ENCODE peak calls at places on chromosomes 2 and 18, in four cellular contexts. One of them, this sample, is unnamed. For H3K36me3 and H3K4me1, the result is how much of the 10 kb centered on the place peaks cover.

GRCh38 chr2:236168110-236169067 is at the start of gene GBX2:
- DNase-seq in left ventricle myocardium inferior: no peak
- DNase-seq in DND-41: no peak
- DNase-seq in IMR-90: peak
- DNase-seq in this sample: no peak

GRCh38 chr2:20433946-20434553 is 12.8 kb upstream of the RHOB start:
- DNase-seq in left ventricle myocardium inferior: no peak
- DNase-seq in DND-41: no peak
- DNase-seq in IMR-90: no peak
- DNase-seq in this sample: no peak

GRCh38 chr2:201413552-201413951 is 37.7 kb downstream of the TRAK2 start:
- DNase-seq in left ventricle myocardium inferior: no peak
- DNase-seq in DND-41: no peak
- DNase-seq in IMR-90: no peak
- DNase-seq in this sample: no peak

GRCh38 chr2:241810304-241811208 is 1.6 kb downstream of the NEU4 start:
- DNase-seq in left ventricle myocardium inferior: peak
- DNase-seq in DND-41: no peak
- DNase-seq in IMR-90: no peak
- DNase-seq in this sample: no peak

GRCh38 chr2:3493610-3493997 is 25.7 kb downstream of the ADI1 start:
- DNase-seq in left ventricle myocardium inferior: peak
- DNase-seq in DND-41: no peak
- DNase-seq in IMR-90: peak
- DNase-seq in this sample: no peak

GRCh38 chr18:44464401-44465185 is 216.1 kb upstream of the SETBP1 start:
- DNase-seq in left ventricle myocardium inferior: no peak
- DNase-seq in DND-41: no peak
- DNase-seq in IMR-90: no peak
- DNase-seq in this sample: no peak

GRCh38 chr2:201858781-201859180 is 52.4 kb downstream of the CDK15 start:
- DNase-seq in left ventricle myocardium inferior: no peak
- DNase-seq in DND-41: peak
- DNase-seq in IMR-90: peak
- DNase-seq in this sample: no peak

GRCh38 chr2:99697811-99698568 is 208.2 kb upstream of the REV1 start:
- DNase-seq in left ventricle myocardium inferior: peak
- DNase-seq in DND-41: no peak
- DNase-seq in IMR-90: peak
- DNase-seq in this sample: no peak

GRCh38 chr2:99822487-99823218 is 319.7 kb downstream of the AFF3 start:
- DNase-seq in left ventricle myocardium inferior: no peak
- DNase-seq in DND-41: no peak
- DNase-seq in IMR-90: no peak
- DNase-seq in this sample: no peak

GRCh38 chr2:105580870-105581567 is 163.7 kb upstream of the NCK2 start:
- DNase-seq in left ventricle myocardium inferior: no peak
- DNase-seq in DND-41: no peak
- DNase-seq in IMR-90: no peak
- DNase-seq in this sample: no peak

GRCh38 chr2:218168635-218169462 is 2.1 kb upstream of the CXCR1 start:
- DNase-seq in left ventricle myocardium inferior: peak
- DNase-seq in DND-41: peak
- DNase-seq in IMR-90: peak
- DNase-seq in this sample: peak

GRCh38 chr18:49368876-49369440 is 91.5 kb downstream of the DYM start:
- DNase-seq in left ventricle myocardium inferior: no peak
- DNase-seq in DND-41: no peak
- DNase-seq in IMR-90: no peak
- DNase-seq in this sample: peak

GRCh38 chr18:49456794-49457193 is 3.7 kb downstream of the DYM start:
- DNase-seq in left ventricle myocardium inferior: no peak
- DNase-seq in DND-41: no peak
- DNase-seq in IMR-90: peak
- DNase-seq in this sample: no peak

GRCh38 chr18:7021994-7022840 is 95.4 kb downstream of the LAMA1 start:
- DNase-seq in left ventricle myocardium inferior: no peak
- DNase-seq in DND-41: no peak
- DNase-seq in IMR-90: peak
- DNase-seq in this sample: no peak

GRCh38 chr2:36326286-36326685 is 29.3 kb upstream of the CRIM1 start:
- DNase-seq in left ventricle myocardium inferior: no peak
- DNase-seq in DND-41: no peak
- DNase-seq in IMR-90: no peak
- DNase-seq in this sample: no peak

GRCh38 chr2:28735511-28735910 is 16.1 kb upstream of the PPP1CB start:
- DNase-seq in left ventricle myocardium inferior: no peak
- DNase-seq in DND-41: no peak
- DNase-seq in IMR-90: no peak
- DNase-seq in this sample: no peak

GRCh38 chr2:217393585-217394032 is 533.7 kb upstream of the TNP1 start:
- DNase-seq in left ventricle myocardium inferior: peak
- DNase-seq in DND-41: no peak
- DNase-seq in IMR-90: peak
- DNase-seq in this sample: peak

GRCh38 chr18:36501100-36501499 is 203.6 kb downstream of the FHOD3 start:
- DNase-seq in left ventricle myocardium inferior: peak
- DNase-seq in DND-41: no peak
- DNase-seq in IMR-90: no peak
- DNase-seq in this sample: no peak

GRCh38 chr18:30113454-30113853 is 929.1 kb downstream of the DSC3 start:
- DNase-seq in left ventricle myocardium inferior: no peak
- DNase-seq in DND-41: no peak
- DNase-seq in IMR-90: no peak
- DNase-seq in this sample: no peak

GRCh38 chr2:127106457-127106997 is 427 bp downstream of the BIN1 start:
- DNase-seq in left ventricle myocardium inferior: no peak
- DNase-seq in DND-41: no peak
- DNase-seq in IMR-90: peak
- DNase-seq in this sample: no peak

GRCh38 chr18:23661735-23662308 is 889 bp downstream of the ANKRD29 start:
- DNase-seq in left ventricle myocardium inferior: no peak
- DNase-seq in DND-41: no peak
- DNase-seq in IMR-90: no peak
- DNase-seq in this sample: no peak

GRCh38 chr2:230205721-230206120 is 14.1 kb downstream of the SP110 start:
- DNase-seq in left ventricle myocardium inferior: no peak
- DNase-seq in DND-41: no peak
- DNase-seq in IMR-90: no peak
- DNase-seq in this sample: no peak
- H3K36me3 ChIP-seq in left ventricle myocardium inferior: half or more
- H3K36me3 ChIP-seq in DND-41: half or more
- H3K36me3 ChIP-seq in IMR-90: under half
- H3K36me3 ChIP-seq in this sample: under half

GRCh38 chr18:5282770-5283169 is 12.8 kb downstream of the ZBTB14 start:
- DNase-seq in left ventricle myocardium inferior: no peak
- DNase-seq in DND-41: no peak
- DNase-seq in IMR-90: no peak
- DNase-seq in this sample: no peak
- H3K4me1 ChIP-seq in left ventricle myocardium inferior: under half
- H3K4me1 ChIP-seq in DND-41: under half
- H3K4me1 ChIP-seq in IMR-90: under half
- H3K4me1 ChIP-seq in this sample: under half

GRCh38 chr2:81523344-81523743 is 1218.8 kb upstream of the LRRTM1 start:
- DNase-seq in left ventricle myocardium inferior: no peak
- DNase-seq in DND-41: no peak
- DNase-seq in IMR-90: no peak
- DNase-seq in this sample: no peak
- TF ChIP-seq CTCF in left ventricle myocardium inferior: no peak
- TF ChIP-seq CTCF in DND-41: no peak
- TF ChIP-seq CTCF in IMR-90: no peak
- TF ChIP-seq CTCF in this sample: no peak

DNA sequence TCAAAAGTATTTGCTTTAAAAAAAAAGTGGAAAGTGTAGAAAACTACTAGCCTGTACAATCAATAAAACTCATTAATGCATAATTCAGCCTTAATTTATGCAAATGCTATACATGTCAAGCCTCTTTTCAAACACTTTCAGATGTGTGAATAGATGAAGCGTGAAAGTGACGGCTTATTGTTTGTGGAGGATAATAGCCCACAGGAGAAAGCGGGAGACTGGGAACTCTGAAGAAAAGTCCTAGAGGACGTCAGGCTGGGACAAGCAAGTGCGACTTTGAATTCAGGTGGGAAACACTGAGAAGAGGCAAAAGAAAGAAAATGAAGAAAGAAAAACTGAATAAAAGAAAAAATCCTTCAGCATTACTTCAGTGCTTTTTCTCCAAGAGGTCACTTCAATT is 108.5 kb downstream of the STK39 start:
- DNase-seq in left ventricle myocardium inferior: no peak
- DNase-seq in DND-41: no peak
- DNase-seq in IMR-90: no peak
- DNase-seq in this sample: no peak
- H3K36me3 ChIP-seq in left ventricle myocardium inferior: under half
- H3K36me3 ChIP-seq in DND-41: under half
- H3K36me3 ChIP-seq in IMR-90: under half
- H3K36me3 ChIP-seq in this sample: under half

GRCh38 chr2:6927753-6928152 is 10.5 kb downstream of the RNF144A start:
- DNase-seq in left ventricle myocardium inferior: no peak
- DNase-seq in DND-41: peak
- DNase-seq in IMR-90: no peak
- DNase-seq in this sample: no peak
- H3K4me1 ChIP-seq in left ventricle myocardium inferior: half or more
- H3K4me1 ChIP-seq in DND-41: half or more
- H3K4me1 ChIP-seq in IMR-90: under half
- H3K4me1 ChIP-seq in this sample: under half

GRCh38 chr2:137888845-137889244 is 75.4 kb upstream of the HNMT start:
- DNase-seq in left ventricle myocardium inferior: peak
- DNase-seq in DND-41: peak
- DNase-seq in IMR-90: no peak
- DNase-seq in this sample: no peak
- TF ChIP-seq CTCF in left ventricle myocardium inferior: peak
- TF ChIP-seq CTCF in DND-41: peak
- TF ChIP-seq CTCF in IMR-90: peak
- TF ChIP-seq CTCF in this sample: peak

GRCh38 chr2:151439127-151439526 is 29.4 kb downstream of the RIF1 start:
- DNase-seq in left ventricle myocardium inferior: no peak
- DNase-seq in DND-41: no peak
- DNase-seq in IMR-90: no peak
- DNase-seq in this sample: no peak
- H3K36me3 ChIP-seq in left ventricle myocardium inferior: half or more
- H3K36me3 ChIP-seq in DND-41: half or more
- H3K36me3 ChIP-seq in IMR-90: under half
- H3K36me3 ChIP-seq in this sample: under half

DNA sequence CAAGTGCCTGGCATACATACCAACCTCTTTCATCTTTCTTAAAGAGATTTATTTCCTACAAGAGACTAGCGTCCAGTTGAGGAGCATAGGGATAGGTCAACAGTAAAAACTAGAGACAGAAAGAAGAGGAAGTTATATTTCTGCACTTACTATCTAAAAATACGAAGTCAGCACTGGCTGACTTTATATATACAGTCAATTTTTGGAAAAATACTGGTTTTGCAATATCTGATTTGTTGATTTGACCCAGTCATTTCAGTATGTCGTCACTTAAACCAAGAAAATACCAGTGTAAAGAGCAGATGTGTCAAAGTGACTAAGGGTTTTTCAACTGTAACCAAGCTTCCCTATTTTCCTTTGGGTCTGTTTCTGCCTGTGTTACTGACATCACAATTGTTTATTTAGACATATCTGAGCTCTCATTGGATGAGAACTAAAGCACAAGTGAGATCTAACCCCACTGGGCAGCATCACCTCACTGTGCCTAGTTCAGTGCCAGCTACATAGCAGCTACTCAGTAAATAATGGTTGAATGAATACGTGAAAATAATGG is 23.0 kb downstream of the CYTIP start:
- DNase-seq in left ventricle myocardium inferior: no peak
- DNase-seq in DND-41: no peak
- DNase-seq in IMR-90: peak
- DNase-seq in this sample: no peak
- H3K4me1 ChIP-seq in left ventricle myocardium inferior: under half
- H3K4me1 ChIP-seq in DND-41: under half
- H3K4me1 ChIP-seq in IMR-90: under half
- H3K4me1 ChIP-seq in this sample: under half

DNA sequence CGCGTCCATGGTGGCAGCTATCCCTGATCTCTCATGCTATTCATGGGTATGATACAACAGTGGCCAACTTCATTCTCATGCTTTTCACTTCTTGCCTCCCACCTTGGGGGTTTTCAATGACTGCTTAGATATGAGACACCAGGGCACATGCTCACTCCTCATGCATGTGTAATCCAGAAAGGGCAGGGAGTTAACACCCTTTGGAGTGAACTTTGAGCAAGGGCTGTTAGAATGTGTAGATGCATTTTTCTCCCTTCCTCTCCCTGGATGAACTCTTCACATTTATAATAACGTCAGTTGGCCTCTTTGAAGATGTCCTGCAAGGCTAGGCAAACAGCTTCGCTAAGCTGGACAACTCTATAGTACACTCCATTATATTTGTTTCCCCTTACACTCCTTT is 56.7 kb downstream of the DPP10 start:
- DNase-seq in left ventricle myocardium inferior: no peak
- DNase-seq in DND-41: no peak
- DNase-seq in IMR-90: no peak
- DNase-seq in this sample: no peak
- TF ChIP-seq CTCF in left ventricle myocardium inferior: no peak
- TF ChIP-seq CTCF in DND-41: no peak
- TF ChIP-seq CTCF in IMR-90: no peak
- TF ChIP-seq CTCF in this sample: no peak

GRCh38 chr2:117931266-117931665 is 82.6 kb downstream of the CCDC93 start:
- DNase-seq in left ventricle myocardium inferior: no peak
- DNase-seq in DND-41: no peak
- DNase-seq in IMR-90: no peak
- DNase-seq in this sample: no peak
- H3K36me3 ChIP-seq in left ventricle myocardium inferior: half or more
- H3K36me3 ChIP-seq in DND-41: half or more
- H3K36me3 ChIP-seq in IMR-90: under half
- H3K36me3 ChIP-seq in this sample: half or more

This sample was measured in gastrocnemius medialis.